ENCODE peak calls at places on chromosomes 3 and 15, in seven cellular contexts. E is upper lobe of right lung, A is hepatocyte, T is tibial artery, H is OCI-LY7, U is upper lobe of left lung, X is lower lobe of right lung. L is an unnamed sample.

GRCh38 chr3:127754411-127755304 is 67.7 kb downstream of the MGLL start:
- DNase-seq in E (no peak), A (no peak), T (no peak), H (no peak), U (no peak), X (peak), L (no peak)

GRCh38 chr3:138365253-138365555 is 16.8 kb downstream of the MRAS start:
- DNase-seq in E (peak), A (no peak), T (peak), H (no peak), U (no peak), X (no peak), L (no peak)

GRCh38 chr3:178690571-178690970 is 154.3 kb downstream of the KCNMB2 start:
- DNase-seq in E (no peak), A (no peak), T (no peak), H (no peak), U (no peak), X (no peak), L (no peak)

GRCh38 chr3:50207359-50208042 is 2.4 kb downstream of the SLC38A3 start:
- DNase-seq in E (no peak), A (no peak), T (no peak), H (no peak), U (no peak), X (no peak), L (no peak)

GRCh38 chr3:194206375-194206774 is 70.4 kb downstream of the HES1 start:
- DNase-seq in E (peak), A (no peak), T (no peak), H (no peak), U (peak), X (peak), L (no peak)

GRCh38 chr15:64596701-64597468 is 136.5 kb downstream of the ZNF609 start:
- DNase-seq in E (no peak), A (peak), T (no peak), H (no peak), U (peak), X (no peak), L (peak)

GRCh38 chr15:68634531-68634930 is 55.7 kb downstream of the CORO2B start:
- DNase-seq in E (no peak), A (no peak), T (no peak), H (peak), U (no peak), X (no peak), L (no peak)

GRCh38 chr3:155744091-155744625 is 713 bp downstream of the PLCH1 start:
- DNase-seq in E (peak), A (peak), T (no peak), H (peak), U (peak), X (peak), L (no peak)

GRCh38 chr3:192845196-192845855 is 72.3 kb downstream of the MB21D2 start:
- DNase-seq in E (no peak), A (no peak), T (no peak), H (no peak), U (no peak), X (no peak), L (peak)

GRCh38 chr3:85626662-85627061 is 667.9 kb downstream of the CADM2 start:
- DNase-seq in E (no peak), A (no peak), T (no peak), H (no peak), U (no peak), X (no peak), L (no peak)

GRCh38 chr15:72751751-72752455 is 31.7 kb downstream of the ADPGK start:
- DNase-seq in E (no peak), A (no peak), T (no peak), H (no peak), U (peak), X (peak), L (no peak)

GRCh38 chr15:57591822-57592367 is at the start of gene MYZAP:
- DNase-seq in E (peak), A (peak), T (peak), H (no peak), U (peak), X (peak), L (no peak)

GRCh38 chr3:126558336-126559071 is at the start of gene C3orf22:
- DNase-seq in E (peak), A (no peak), T (peak), H (no peak), U (peak), X (no peak), L (no peak)

GRCh38 chr3:66622756-66623452 is 122.1 kb upstream of the LRIG1 start:
- DNase-seq in E (no peak), A (peak), T (no peak), H (no peak), U (no peak), X (no peak), L (no peak)

GRCh38 chr3:78096488-78097255 is 1056.8 kb downstream of the ROBO2 start:
- DNase-seq in E (no peak), A (no peak), T (no peak), H (no peak), U (no peak), X (no peak), L (peak)

GRCh38 chr3:129911261-129911861 is 17.9 kb upstream of the TMCC1 start:
- DNase-seq in E (no peak), A (no peak), T (no peak), H (no peak), U (peak), X (no peak), L (no peak)

GRCh38 chr15:79311901-79312553 is 1.1 kb downstream of the TMED3 start:
- DNase-seq in E (no peak), A (no peak), T (no peak), H (no peak), U (no peak), X (no peak), L (no peak)
- H3K4me3 ChIP-seq in E (peak), A (peak), T (peak), H (peak), U (peak), X (peak), L (peak)

DNA sequence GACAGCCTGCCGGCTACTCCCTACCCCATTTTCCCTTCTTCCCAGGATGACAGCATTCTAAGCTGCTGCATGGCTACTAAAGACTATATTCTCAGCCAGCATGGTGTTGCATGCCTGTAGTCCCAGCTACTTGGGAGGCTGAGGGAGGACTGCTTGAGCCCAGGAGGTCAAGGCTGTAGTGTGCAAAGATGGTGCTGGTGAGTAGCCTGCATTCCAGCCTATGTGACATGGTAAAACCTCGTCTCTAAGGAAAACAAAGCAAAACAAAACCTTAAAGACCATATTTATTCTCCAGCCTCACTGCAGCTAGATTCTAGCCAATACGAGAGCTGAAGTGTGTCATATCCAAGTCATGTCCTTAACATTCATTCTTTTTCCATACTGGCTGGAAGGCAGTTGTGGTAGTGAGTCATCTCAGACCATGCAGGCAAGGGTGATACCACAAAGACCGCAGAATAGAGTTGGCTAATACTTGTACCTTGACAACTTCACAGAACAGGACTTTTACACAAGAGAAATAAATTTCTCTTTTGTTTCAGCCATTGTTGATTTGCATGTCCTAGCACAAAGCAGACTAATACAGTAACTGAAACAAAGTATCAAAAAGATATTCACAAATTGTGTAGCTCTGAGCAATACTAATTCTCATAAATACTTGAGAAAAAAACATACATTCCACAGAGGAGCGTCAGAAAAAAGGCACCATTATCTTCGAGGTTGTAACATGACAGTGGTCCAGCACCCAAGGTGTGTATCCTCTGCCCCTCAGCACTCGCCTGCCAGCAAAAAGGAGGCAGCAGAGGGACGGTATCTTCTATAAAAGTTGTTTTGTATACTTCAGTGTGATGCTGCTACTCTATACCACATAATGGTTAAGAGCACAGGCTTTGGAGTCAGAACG is 14.8 kb downstream of the PBRM1 start:
- DNase-seq in E (no peak), A (peak), T (no peak), H (no peak), U (peak), X (no peak), L (peak)
- TF ChIP-seq CTCF in E (no peak), A (no peak), T (no peak), H (no peak), U (no peak), X (no peak), L (no peak)

GRCh38 chr3:16415911-16416310 is 97.6 kb downstream of the RFTN1 start:
- DNase-seq in E (no peak), A (no peak), T (no peak), H (no peak), U (no peak), X (no peak), L (no peak)

GRCh38 chr3:16409032-16409431 is 104.5 kb downstream of the RFTN1 start:
- DNase-seq in E (no peak), A (no peak), T (no peak), H (no peak), U (no peak), X (no peak), L (no peak)

GRCh38 chr3:16411450-16411849 is 102.0 kb downstream of the RFTN1 start:
- DNase-seq in E (no peak), A (no peak), T (no peak), H (peak), U (no peak), X (no peak), L (no peak)

GRCh38 chr3:16410659-16411058 is 102.8 kb downstream of the RFTN1 start:
- DNase-seq in E (no peak), A (no peak), T (no peak), H (no peak), U (peak), X (no peak), L (no peak)

GRCh38 chr3:16412192-16412808 is 101.2 kb downstream of the RFTN1 start:
- DNase-seq in E (no peak), A (no peak), T (no peak), H (no peak), U (no peak), X (no peak), L (no peak)
- H3K4me3 ChIP-seq in E (no peak), A (no peak), T (no peak), H (peak), U (no peak), X (no peak), L (no peak)

GRCh38 chr15:40938530-40938870 is 9.4 kb downstream of the DLL4 start:
- DNase-seq in E (no peak), A (no peak), T (no peak), H (no peak), U (no peak), X (no peak), L (no peak)

GRCh38 chr15:40937762-40938529 is 8.8 kb downstream of the DLL4 start:
- DNase-seq in E (no peak), A (no peak), T (no peak), H (no peak), U (no peak), X (no peak), L (no peak)

GRCh38 chr15:40936234-40936708 is 7.1 kb downstream of the DLL4 start:
- DNase-seq in E (no peak), A (no peak), T (no peak), H (no peak), U (no peak), X (no peak), L (no peak)

GRCh38 chr15:40934457-40934856 is 5.3 kb downstream of the DLL4 start:
- DNase-seq in E (no peak), A (no peak), T (no peak), H (no peak), U (no peak), X (no peak), L (no peak)

DNA sequence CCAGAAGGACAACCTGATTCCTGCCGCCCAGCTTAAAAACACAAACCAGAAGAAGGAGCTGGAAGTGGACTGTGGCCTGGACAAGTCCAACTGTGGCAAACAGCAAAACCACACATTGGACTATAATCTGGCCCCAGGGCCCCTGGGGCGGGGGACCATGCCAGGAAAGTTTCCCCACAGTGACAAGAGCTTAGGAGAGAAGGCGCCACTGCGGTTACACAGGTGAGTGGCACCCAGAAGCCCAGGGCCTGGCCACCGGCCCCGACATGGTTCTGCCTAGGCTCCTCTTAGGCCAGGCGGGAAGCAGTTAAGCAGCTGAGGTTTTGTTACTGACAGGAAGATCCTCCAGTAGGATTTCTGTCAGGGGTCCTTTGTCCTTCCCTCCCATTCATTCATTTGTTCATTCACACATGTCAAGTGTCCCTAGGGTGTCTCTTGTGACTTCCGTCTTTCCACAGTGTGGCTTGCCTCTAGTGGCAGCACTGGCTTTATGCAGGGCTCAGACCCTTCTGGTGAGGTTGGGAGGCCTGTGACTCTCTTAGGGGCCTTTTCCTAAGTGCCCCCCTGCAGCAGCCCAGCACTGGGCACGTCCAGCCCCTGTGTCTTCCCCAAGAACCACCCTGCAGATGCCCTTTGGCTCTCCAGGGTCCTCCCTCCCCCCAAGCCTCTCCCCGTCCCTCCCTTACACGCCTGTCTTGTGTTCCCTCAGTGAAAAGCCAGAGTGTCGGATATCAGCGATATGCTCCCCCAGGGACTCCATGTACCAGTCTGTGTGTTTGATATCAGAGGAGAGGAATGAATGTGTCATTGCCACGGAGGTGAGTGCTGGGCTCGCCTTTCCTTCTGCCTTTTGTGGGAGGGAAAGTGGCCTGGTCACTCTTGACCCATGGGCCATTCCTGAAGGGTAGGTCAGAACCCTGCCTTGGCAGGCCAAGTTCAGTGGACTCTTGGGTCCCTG is 7.8 kb downstream of the DLL4 start:
- DNase-seq in E (no peak), A (no peak), T (no peak), H (peak), U (no peak), X (no peak), L (peak)
- TF ChIP-seq CTCF in E (peak), A (no peak), T (no peak), H (peak), U (no peak), X (no peak), L (peak)

L was measured in brain microvascular endothelial cell.